ENCODE peak calls at places on chromosomes 4 and X, in eight cellular contexts. One of them, this sample, is unnamed.

GRCh38 chr4:77193511-77194236 is 36.7 kb downstream of the CCNG2 start:
- DNase-seq in epithelial cell of esophagus: no peak
- DNase-seq in sciatic nerve: peak
- DNase-seq in GM19239: peak
- DNase-seq in cardiac muscle cell: no peak
- DNase-seq in GM12878: peak
- DNase-seq in KG1: peak
- DNase-seq in H9: peak
- DNase-seq in this sample: no peak

GRCh38 chrX:128975716-128976115 is 547.6 kb downstream of the SMARCA1 start:
- DNase-seq in epithelial cell of esophagus: peak
- DNase-seq in sciatic nerve: no peak
- DNase-seq in GM19239: no peak
- DNase-seq in cardiac muscle cell: peak
- DNase-seq in GM12878: no peak
- DNase-seq in KG1: no peak
- DNase-seq in H9: peak
- DNase-seq in this sample: no peak

GRCh38 chr4:26462874-26463273 is 27.4 kb downstream of the CCKAR start:
- DNase-seq in epithelial cell of esophagus: no peak
- DNase-seq in sciatic nerve: no peak
- DNase-seq in GM19239: no peak
- DNase-seq in cardiac muscle cell: no peak
- DNase-seq in GM12878: no peak
- DNase-seq in KG1: no peak
- DNase-seq in H9: no peak
- DNase-seq in this sample: no peak

GRCh38 chr4:130468340-130468739 is 1372.4 kb downstream of the C4orf33 start:
- DNase-seq in epithelial cell of esophagus: no peak
- DNase-seq in sciatic nerve: no peak
- DNase-seq in GM19239: no peak
- DNase-seq in cardiac muscle cell: no peak
- DNase-seq in GM12878: no peak
- DNase-seq in KG1: no peak
- DNase-seq in H9: no peak
- DNase-seq in this sample: no peak

GRCh38 chrX:13780868-13781427 is 35.9 kb downstream of the GPM6B start:
- DNase-seq in epithelial cell of esophagus: no peak
- DNase-seq in sciatic nerve: no peak
- DNase-seq in GM19239: no peak
- DNase-seq in cardiac muscle cell: no peak
- DNase-seq in GM12878: no peak
- DNase-seq in KG1: no peak
- DNase-seq in H9: no peak
- DNase-seq in this sample: no peak

GRCh38 chr4:100093091-100093866 is 97.0 kb downstream of the DDIT4L start:
- DNase-seq in epithelial cell of esophagus: peak
- DNase-seq in sciatic nerve: peak
- DNase-seq in GM19239: peak
- DNase-seq in cardiac muscle cell: peak
- DNase-seq in GM12878: peak
- DNase-seq in KG1: peak
- DNase-seq in H9: peak
- DNase-seq in this sample: peak

GRCh38 chrX:1416327-1416784 is 24.4 kb upstream of the SLC25A6 start:
- DNase-seq in epithelial cell of esophagus: no peak
- DNase-seq in sciatic nerve: no peak
- DNase-seq in GM19239: no peak
- DNase-seq in cardiac muscle cell: no peak
- DNase-seq in GM12878: no peak
- DNase-seq in KG1: no peak
- DNase-seq in H9: no peak
- DNase-seq in this sample: no peak

GRCh38 chr4:3408793-3409330 is 32.9 kb upstream of the HGFAC start:
- DNase-seq in epithelial cell of esophagus: no peak
- DNase-seq in sciatic nerve: peak
- DNase-seq in GM19239: no peak
- DNase-seq in cardiac muscle cell: no peak
- DNase-seq in GM12878: no peak
- DNase-seq in KG1: no peak
- DNase-seq in H9: peak
- DNase-seq in this sample: no peak

GRCh38 chr4:165439344-165439743 is 60.5 kb downstream of the CPE start:
- DNase-seq in epithelial cell of esophagus: no peak
- DNase-seq in sciatic nerve: no peak
- DNase-seq in GM19239: no peak
- DNase-seq in cardiac muscle cell: no peak
- DNase-seq in GM12878: no peak
- DNase-seq in KG1: no peak
- DNase-seq in H9: no peak
- DNase-seq in this sample: no peak

GRCh38 chrX:85859426-85859825 is 187.9 kb downstream of the CHM start:
- DNase-seq in epithelial cell of esophagus: peak
- DNase-seq in sciatic nerve: no peak
- DNase-seq in GM19239: no peak
- DNase-seq in cardiac muscle cell: peak
- DNase-seq in GM12878: no peak
- DNase-seq in KG1: no peak
- DNase-seq in H9: no peak
- DNase-seq in this sample: no peak

GRCh38 chr4:4330794-4331193 is 40.7 kb downstream of the ZBTB49 start:
- DNase-seq in epithelial cell of esophagus: no peak
- DNase-seq in sciatic nerve: peak
- DNase-seq in GM19239: no peak
- DNase-seq in cardiac muscle cell: no peak
- DNase-seq in GM12878: no peak
- DNase-seq in KG1: no peak
- DNase-seq in H9: no peak
- DNase-seq in this sample: no peak

GRCh38 chrX:16060252-16060651 is 63.1 kb upstream of the GRPR start:
- DNase-seq in epithelial cell of esophagus: no peak
- DNase-seq in sciatic nerve: no peak
- DNase-seq in GM19239: no peak
- DNase-seq in cardiac muscle cell: no peak
- DNase-seq in GM12878: no peak
- DNase-seq in KG1: no peak
- DNase-seq in H9: no peak
- DNase-seq in this sample: no peak

GRCh38 chrX:113950081-113950678 is 633.7 kb upstream of the HTR2C start:
- DNase-seq in epithelial cell of esophagus: no peak
- DNase-seq in sciatic nerve: no peak
- DNase-seq in GM19239: no peak
- DNase-seq in cardiac muscle cell: no peak
- DNase-seq in GM12878: no peak
- DNase-seq in KG1: no peak
- DNase-seq in H9: no peak
- DNase-seq in this sample: no peak

GRCh38 chrX:48891402-48892288 is 5.9 kb downstream of the TIMM17B start:
- DNase-seq in epithelial cell of esophagus: peak
- DNase-seq in sciatic nerve: peak
- DNase-seq in GM19239: no peak
- DNase-seq in cardiac muscle cell: peak
- DNase-seq in GM12878: no peak
- DNase-seq in KG1: no peak
- DNase-seq in H9: peak
- DNase-seq in this sample: peak

GRCh38 chrX:129931411-129932136 is 25.6 kb downstream of the UTP14A start:
- DNase-seq in epithelial cell of esophagus: peak
- DNase-seq in sciatic nerve: peak
- DNase-seq in GM19239: peak
- DNase-seq in cardiac muscle cell: peak
- DNase-seq in GM12878: peak
- DNase-seq in KG1: no peak
- DNase-seq in H9: peak
- DNase-seq in this sample: peak

GRCh38 chrX:138127314-138127713 is 561.4 kb downstream of the ZIC3 start:
- DNase-seq in epithelial cell of esophagus: peak
- DNase-seq in sciatic nerve: no peak
- DNase-seq in GM19239: no peak
- DNase-seq in cardiac muscle cell: no peak
- DNase-seq in GM12878: no peak
- DNase-seq in KG1: no peak
- DNase-seq in H9: no peak
- DNase-seq in this sample: no peak

GRCh38 chr4:41214158-41215146 is at the start of gene APBB2:
- DNase-seq in epithelial cell of esophagus: peak
- DNase-seq in sciatic nerve: peak
- DNase-seq in GM19239: peak
- DNase-seq in cardiac muscle cell: peak
- DNase-seq in GM12878: peak
- DNase-seq in KG1: no peak
- DNase-seq in H9: peak
- DNase-seq in this sample: peak

GRCh38 chr4:76896731-76897521 is 1.0 kb downstream of the SOWAHB start:
- DNase-seq in epithelial cell of esophagus: peak
- DNase-seq in sciatic nerve: no peak
- DNase-seq in GM19239: no peak
- DNase-seq in cardiac muscle cell: peak
- DNase-seq in GM12878: no peak
- DNase-seq in KG1: no peak
- DNase-seq in H9: peak
- DNase-seq in this sample: no peak

GRCh38 chr4:18318682-18319410 is 297.3 kb upstream of the LCORL start:
- DNase-seq in epithelial cell of esophagus: peak
- DNase-seq in sciatic nerve: peak
- DNase-seq in GM19239: no peak
- DNase-seq in cardiac muscle cell: peak
- DNase-seq in GM12878: no peak
- DNase-seq in KG1: no peak
- DNase-seq in H9: no peak
- DNase-seq in this sample: no peak

GRCh38 chr4:183256756-183257385 is 63.2 kb downstream of the CLDN22 start:
- DNase-seq in epithelial cell of esophagus: peak
- DNase-seq in sciatic nerve: peak
- DNase-seq in GM19239: peak
- DNase-seq in cardiac muscle cell: peak
- DNase-seq in GM12878: no peak
- DNase-seq in KG1: no peak
- DNase-seq in H9: peak
- DNase-seq in this sample: peak

This sample was measured in fibroblast of gingiva.